ENCODE peak calls at places on chromosomes 7 and 10, in six cellular contexts. N is activated effector memory CD4-positive, alpha-beta T cell treated with anti-CD3 and anti-CD28 coated beads, Interleukin-2, amount 50 U/mL, for 16 hours; F is GM12864; U is naive B cell; X is skeletal muscle cell; M is EH. D is an unnamed sample.

GRCh38 chr10:99598781-99599481 is 21.3 kb downstream of the SLC25A28 start:
- DNase-seq in N (no peak), F (no peak), U (no peak), X (no peak), M (no peak), D (no peak)

GRCh38 chr7:150972094-150972493 is 6.0 kb downstream of the KCNH2 start:
- DNase-seq in N (no peak), F (no peak), U (no peak), X (no peak), M (no peak), D (no peak)

GRCh38 chr10:132924046-132924952 is 18.1 kb downstream of the CFAP46 start:
- DNase-seq in N (no peak), F (no peak), U (no peak), X (no peak), M (no peak), D (no peak)

GRCh38 chr10:97422921-97423420 is 3.0 kb upstream of the PGAM1 start:
- DNase-seq in N (peak; percentile 81), F (no peak), U (no peak), X (peak; percentile 64), M (peak; percentile 83), D (no peak)

GRCh38 chr10:120511165-120511564 is 54.1 kb downstream of the PLPP4 start:
- DNase-seq in N (no peak), F (no peak), U (no peak), X (no peak), M (peak; percentile 26), D (no peak)

GRCh38 chr7:78326870-78327269 is 528.3 kb downstream of the PHTF2 start:
- DNase-seq in N (no peak), F (no peak), U (no peak), X (no peak), M (peak; percentile 69), D (no peak)

GRCh38 chr7:47581442-47581820 is 480 bp downstream of the TNS3 start:
- DNase-seq in N (no peak), F (no peak), U (no peak), X (no peak), M (peak; percentile 36), D (no peak)

GRCh38 chr7:77266162-77266807 is 66.7 kb upstream of the FGL2 start:
- DNase-seq in N (no peak), F (peak; percentile 38), U (no peak), X (no peak), M (no peak), D (peak; percentile 33)

GRCh38 chr10:126013489-126014281 is 117.3 kb downstream of the FANK1 start:
- DNase-seq in N (peak; percentile 75), F (no peak), U (no peak), X (peak; percentile 73), M (peak; percentile 82), D (no peak)

GRCh38 chr10:72564596-72564995 is 61.3 kb downstream of the MICU1 start:
- DNase-seq in N (no peak), F (no peak), U (no peak), X (peak; percentile 50), M (peak; percentile 83), D (no peak)

GRCh38 chr7:103803631-103804030 is 185.8 kb downstream of the RELN start:
- DNase-seq in N (no peak), F (no peak), U (no peak), X (no peak), M (no peak), D (no peak)

GRCh38 chr10:102801496-102801895 is 35.7 kb downstream of the CYP17A1 start:
- DNase-seq in N (no peak), F (no peak), U (no peak), X (no peak), M (peak; percentile 21), D (no peak)

GRCh38 chr7:81361769-81362168 is 408.1 kb downstream of the HGF start:
- DNase-seq in N (no peak), F (no peak), U (no peak), X (no peak), M (no peak), D (no peak)

GRCh38 chr10:3467052-3467906 is 294.7 kb upstream of the PITRM1 start:
- DNase-seq in N (peak; percentile 70), F (no peak), U (no peak), X (peak; percentile 90), M (peak; percentile 98), D (no peak)

GRCh38 chr10:78729366-78729765 is 339.4 kb upstream of the ZMIZ1 start:
- DNase-seq in N (no peak), F (no peak), U (no peak), X (no peak), M (no peak), D (no peak)

GRCh38 chr7:97680622-97681021 is 51.3 kb upstream of the TAC1 start:
- DNase-seq in N (no peak), F (no peak), U (no peak), X (no peak), M (no peak), D (no peak)

GRCh38 chr10:5945561-5946418 is 31.6 kb downstream of the IL15RA start:
- DNase-seq in N (no peak), F (no peak), U (no peak), X (peak; percentile 80), M (peak; percentile 99), D (no peak)

GRCh38 chr10:94403823-94404228 is 1.5 kb downstream of the TBC1D12 start:
- DNase-seq in N (no peak), F (no peak), U (no peak), X (no peak), M (no peak), D (no peak)

GRCh38 chr10:64636461-64636860 is 1115.3 kb downstream of the REEP3 start:
- DNase-seq in N (no peak), F (no peak), U (no peak), X (no peak), M (no peak), D (no peak)

GRCh38 chr10:48577158-48577557 is 27.7 kb downstream of the ARHGAP22 start:
- DNase-seq in N (no peak), F (peak; percentile 22), U (peak; percentile 82), X (no peak), M (no peak), D (no peak)

D was measured in GM12878.